ENCODE peak calls at places on chromosome 1, in six cellular contexts. One of them, this sample, is unnamed.

GRCh38 chr1:194318790-194319280 is 1132.4 kb upstream of the B3GALT2 start:
- DNase-seq in spleen: no peak
- DNase-seq in tibial artery: no peak
- DNase-seq in retinal pigment epithelial cell: no peak
- DNase-seq in GM12865: no peak
- DNase-seq in brain microvascular endothelial cell: no peak
- DNase-seq in this sample: no peak

GRCh38 chr1:94883688-94884087 is 43.2 kb downstream of the CNN3 start:
- DNase-seq in spleen: no peak
- DNase-seq in tibial artery: no peak
- DNase-seq in retinal pigment epithelial cell: no peak
- DNase-seq in GM12865: peak
- DNase-seq in brain microvascular endothelial cell: peak
- DNase-seq in this sample: peak

GRCh38 chr1:59520194-59520593 is 223.3 kb downstream of the FGGY start:
- DNase-seq in spleen: no peak
- DNase-seq in tibial artery: no peak
- DNase-seq in retinal pigment epithelial cell: no peak
- DNase-seq in GM12865: no peak
- DNase-seq in brain microvascular endothelial cell: peak
- DNase-seq in this sample: peak

GRCh38 chr1:69787151-69787550 is 219.4 kb downstream of the LRRC7 start:
- DNase-seq in spleen: peak
- DNase-seq in tibial artery: no peak
- DNase-seq in retinal pigment epithelial cell: no peak
- DNase-seq in GM12865: no peak
- DNase-seq in brain microvascular endothelial cell: no peak
- DNase-seq in this sample: no peak

GRCh38 chr1:161805399-161806197 is 39.5 kb downstream of the ATF6 start:
- DNase-seq in spleen: no peak
- DNase-seq in tibial artery: no peak
- DNase-seq in retinal pigment epithelial cell: no peak
- DNase-seq in GM12865: no peak
- DNase-seq in brain microvascular endothelial cell: no peak
- DNase-seq in this sample: no peak

GRCh38 chr1:7962011-7962335 is 462 bp downstream of the PARK7 start:
- DNase-seq in spleen: no peak
- DNase-seq in tibial artery: no peak
- DNase-seq in retinal pigment epithelial cell: no peak
- DNase-seq in GM12865: no peak
- DNase-seq in brain microvascular endothelial cell: no peak
- DNase-seq in this sample: no peak

GRCh38 chr1:234231061-234231892 is 142.0 kb upstream of the COA6 start:
- DNase-seq in spleen: no peak
- DNase-seq in tibial artery: no peak
- DNase-seq in retinal pigment epithelial cell: no peak
- DNase-seq in GM12865: no peak
- DNase-seq in brain microvascular endothelial cell: no peak
- DNase-seq in this sample: no peak

GRCh38 chr1:34612091-34612631 is 142.7 kb upstream of the GJB5 start:
- DNase-seq in spleen: no peak
- DNase-seq in tibial artery: no peak
- DNase-seq in retinal pigment epithelial cell: no peak
- DNase-seq in GM12865: no peak
- DNase-seq in brain microvascular endothelial cell: no peak
- DNase-seq in this sample: no peak

GRCh38 chr1:40421694-40422384 is 28.4 kb upstream of the ZFP69B start:
- DNase-seq in spleen: no peak
- DNase-seq in tibial artery: no peak
- DNase-seq in retinal pigment epithelial cell: no peak
- DNase-seq in GM12865: no peak
- DNase-seq in brain microvascular endothelial cell: no peak
- DNase-seq in this sample: peak

GRCh38 chr1:154726443-154726842 is 118.5 kb upstream of the ADAR start:
- DNase-seq in spleen: no peak
- DNase-seq in tibial artery: no peak
- DNase-seq in retinal pigment epithelial cell: no peak
- DNase-seq in GM12865: peak
- DNase-seq in brain microvascular endothelial cell: no peak
- DNase-seq in this sample: no peak

GRCh38 chr1:86596891-86597290 is 50.0 kb downstream of the CLCA4 start:
- DNase-seq in spleen: no peak
- DNase-seq in tibial artery: no peak
- DNase-seq in retinal pigment epithelial cell: no peak
- DNase-seq in GM12865: no peak
- DNase-seq in brain microvascular endothelial cell: no peak
- DNase-seq in this sample: no peak

GRCh38 chr1:115238336-115239147 is 99.5 kb downstream of the NGF start:
- DNase-seq in spleen: no peak
- DNase-seq in tibial artery: no peak
- DNase-seq in retinal pigment epithelial cell: no peak
- DNase-seq in GM12865: no peak
- DNase-seq in brain microvascular endothelial cell: no peak
- DNase-seq in this sample: no peak

GRCh38 chr1:206496131-206496793 is 11.1 kb upstream of the RASSF5 start:
- DNase-seq in spleen: peak
- DNase-seq in tibial artery: no peak
- DNase-seq in retinal pigment epithelial cell: no peak
- DNase-seq in GM12865: peak
- DNase-seq in brain microvascular endothelial cell: no peak
- DNase-seq in this sample: no peak

GRCh38 chr1:241612533-241613505 is 27.4 kb downstream of the CHML start:
- DNase-seq in spleen: no peak
- DNase-seq in tibial artery: no peak
- DNase-seq in retinal pigment epithelial cell: peak
- DNase-seq in GM12865: no peak
- DNase-seq in brain microvascular endothelial cell: peak
- DNase-seq in this sample: peak

GRCh38 chr1:237012789-237013383 is 8.6 kb upstream of the MT1HL1 start:
- DNase-seq in spleen: no peak
- DNase-seq in tibial artery: peak
- DNase-seq in retinal pigment epithelial cell: peak
- DNase-seq in GM12865: no peak
- DNase-seq in brain microvascular endothelial cell: peak
- DNase-seq in this sample: no peak

GRCh38 chr1:12610305-12610935 is 7.6 kb downstream of the DHRS3 start:
- DNase-seq in spleen: no peak
- DNase-seq in tibial artery: no peak
- DNase-seq in retinal pigment epithelial cell: no peak
- DNase-seq in GM12865: no peak
- DNase-seq in brain microvascular endothelial cell: no peak
- DNase-seq in this sample: peak

GRCh38 chr1:40630488-40631223 is 34.8 kb downstream of the RIMS3 start:
- DNase-seq in spleen: no peak
- DNase-seq in tibial artery: no peak
- DNase-seq in retinal pigment epithelial cell: no peak
- DNase-seq in GM12865: peak
- DNase-seq in brain microvascular endothelial cell: peak
- DNase-seq in this sample: peak

GRCh38 chr1:1483714-1484113 is 12.1 kb downstream of the ATAD3B start:
- DNase-seq in spleen: no peak
- DNase-seq in tibial artery: no peak
- DNase-seq in retinal pigment epithelial cell: no peak
- DNase-seq in GM12865: no peak
- DNase-seq in brain microvascular endothelial cell: no peak
- DNase-seq in this sample: no peak

GRCh38 chr1:218209351-218209861 is 75.7 kb upstream of the RRP15 start:
- DNase-seq in spleen: no peak
- DNase-seq in tibial artery: no peak
- DNase-seq in retinal pigment epithelial cell: peak
- DNase-seq in GM12865: no peak
- DNase-seq in brain microvascular endothelial cell: peak
- DNase-seq in this sample: peak

GRCh38 chr1:231040019-231040799 is at the start of gene FAM89A:
- DNase-seq in spleen: peak
- DNase-seq in tibial artery: peak
- DNase-seq in retinal pigment epithelial cell: no peak
- DNase-seq in GM12865: peak
- DNase-seq in brain microvascular endothelial cell: no peak
- DNase-seq in this sample: no peak

GRCh38 chr1:15756143-15757015 is 2.2 kb upstream of the FBLIM1 start:
- DNase-seq in spleen: no peak
- DNase-seq in tibial artery: no peak
- DNase-seq in retinal pigment epithelial cell: no peak
- DNase-seq in GM12865: no peak
- DNase-seq in brain microvascular endothelial cell: no peak
- DNase-seq in this sample: no peak

GRCh38 chr1:58924016-58924565 is 140.2 kb upstream of the JUN start:
- DNase-seq in spleen: no peak
- DNase-seq in tibial artery: no peak
- DNase-seq in retinal pigment epithelial cell: no peak
- DNase-seq in GM12865: no peak
- DNase-seq in brain microvascular endothelial cell: no peak
- DNase-seq in this sample: no peak

GRCh38 chr1:30381266-30381665 is 342.1 kb downstream of the MATN1 start:
- DNase-seq in spleen: peak
- DNase-seq in tibial artery: peak
- DNase-seq in retinal pigment epithelial cell: no peak
- DNase-seq in GM12865: no peak
- DNase-seq in brain microvascular endothelial cell: no peak
- DNase-seq in this sample: no peak

GRCh38 chr1:221765527-221765926 is 23.6 kb upstream of the DUSP10 start:
- DNase-seq in spleen: no peak
- DNase-seq in tibial artery: no peak
- DNase-seq in retinal pigment epithelial cell: no peak
- DNase-seq in GM12865: no peak
- DNase-seq in brain microvascular endothelial cell: no peak
- DNase-seq in this sample: peak

GRCh38 chr1:12565966-12566352 is 52.1 kb downstream of the DHRS3 start:
- DNase-seq in spleen: no peak
- DNase-seq in tibial artery: no peak
- DNase-seq in retinal pigment epithelial cell: no peak
- DNase-seq in GM12865: no peak
- DNase-seq in brain microvascular endothelial cell: no peak
- DNase-seq in this sample: no peak

GRCh38 chr1:149962039-149962647 is 25.5 kb upstream of the MTMR11 start:
- DNase-seq in spleen: no peak
- DNase-seq in tibial artery: no peak
- DNase-seq in retinal pigment epithelial cell: no peak
- DNase-seq in GM12865: peak
- DNase-seq in brain microvascular endothelial cell: peak
- DNase-seq in this sample: peak

GRCh38 chr1:40926441-40926840 is 53.1 kb upstream of the CTPS1 start:
- DNase-seq in spleen: no peak
- DNase-seq in tibial artery: no peak
- DNase-seq in retinal pigment epithelial cell: no peak
- DNase-seq in GM12865: no peak
- DNase-seq in brain microvascular endothelial cell: no peak
- DNase-seq in this sample: peak

DNA sequence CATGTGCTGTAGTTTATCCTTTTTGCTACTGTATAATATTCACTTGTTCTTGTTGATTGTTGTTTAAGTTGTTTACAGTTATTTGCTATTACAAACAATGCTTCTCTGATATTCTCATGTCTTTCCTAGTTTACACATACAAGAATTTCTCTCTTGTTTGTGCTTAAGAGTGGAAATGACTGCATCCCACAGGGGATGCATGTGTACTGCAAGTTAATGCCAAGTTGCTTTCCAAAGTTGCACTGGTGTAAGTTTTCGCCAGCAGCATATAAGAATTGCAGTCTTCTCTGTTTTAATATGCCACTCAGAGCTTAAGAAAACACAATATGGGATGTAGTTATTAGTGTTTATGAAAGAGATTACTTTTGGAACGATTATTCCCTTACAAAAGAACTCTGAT is 97.7 kb downstream of the NEK7 start:
- DNase-seq in spleen: no peak
- DNase-seq in tibial artery: no peak
- DNase-seq in retinal pigment epithelial cell: no peak
- DNase-seq in GM12865: no peak
- DNase-seq in brain microvascular endothelial cell: no peak
- DNase-seq in this sample: no peak
- TF ChIP-seq CTCF in spleen: no peak
- TF ChIP-seq CTCF in tibial artery: no peak
- TF ChIP-seq CTCF in retinal pigment epithelial cell: no peak
- TF ChIP-seq CTCF in GM12865: no peak
- TF ChIP-seq CTCF in brain microvascular endothelial cell: peak
- TF ChIP-seq CTCF in this sample: peak

GRCh38 chr1:204446413-204447111 is 34.9 kb upstream of the PPP1R15B start:
- DNase-seq in spleen: peak
- DNase-seq in tibial artery: no peak
- DNase-seq in retinal pigment epithelial cell: no peak
- DNase-seq in GM12865: peak
- DNase-seq in brain microvascular endothelial cell: peak
- DNase-seq in this sample: peak
- H3K4me3 ChIP-seq in spleen: no peak
- H3K4me3 ChIP-seq in tibial artery: no peak
- H3K4me3 ChIP-seq in retinal pigment epithelial cell: no peak
- H3K4me3 ChIP-seq in GM12865: no peak
- H3K4me3 ChIP-seq in brain microvascular endothelial cell: no peak
- H3K4me3 ChIP-seq in this sample: no peak

DNA sequence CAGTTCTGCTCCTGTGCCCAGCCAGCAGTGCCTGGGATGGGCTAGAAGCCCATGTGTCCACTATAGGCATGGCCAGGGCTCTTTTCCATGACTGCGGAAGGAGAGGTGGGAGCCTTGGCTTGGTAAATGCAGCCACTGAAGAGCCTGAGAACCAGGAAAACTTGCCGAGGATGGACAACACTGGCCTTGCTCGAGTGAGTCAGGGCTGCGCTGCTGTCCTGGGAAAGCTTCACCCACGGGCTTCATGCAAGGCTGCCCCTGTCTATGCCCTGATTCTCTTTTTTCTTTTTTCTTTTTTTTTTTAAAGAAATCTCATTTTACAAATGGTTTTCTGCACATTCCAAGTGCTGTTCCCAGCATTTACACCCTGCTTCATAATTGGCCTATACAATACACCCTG is 156.5 kb downstream of the CAMTA1 start:
- DNase-seq in spleen: no peak
- DNase-seq in tibial artery: no peak
- DNase-seq in retinal pigment epithelial cell: no peak
- DNase-seq in GM12865: no peak
- DNase-seq in brain microvascular endothelial cell: no peak
- DNase-seq in this sample: no peak
- TF ChIP-seq CTCF in spleen: no peak
- TF ChIP-seq CTCF in tibial artery: no peak
- TF ChIP-seq CTCF in retinal pigment epithelial cell: no peak
- TF ChIP-seq CTCF in GM12865: no peak
- TF ChIP-seq CTCF in brain microvascular endothelial cell: no peak
- TF ChIP-seq CTCF in this sample: no peak

DNA sequence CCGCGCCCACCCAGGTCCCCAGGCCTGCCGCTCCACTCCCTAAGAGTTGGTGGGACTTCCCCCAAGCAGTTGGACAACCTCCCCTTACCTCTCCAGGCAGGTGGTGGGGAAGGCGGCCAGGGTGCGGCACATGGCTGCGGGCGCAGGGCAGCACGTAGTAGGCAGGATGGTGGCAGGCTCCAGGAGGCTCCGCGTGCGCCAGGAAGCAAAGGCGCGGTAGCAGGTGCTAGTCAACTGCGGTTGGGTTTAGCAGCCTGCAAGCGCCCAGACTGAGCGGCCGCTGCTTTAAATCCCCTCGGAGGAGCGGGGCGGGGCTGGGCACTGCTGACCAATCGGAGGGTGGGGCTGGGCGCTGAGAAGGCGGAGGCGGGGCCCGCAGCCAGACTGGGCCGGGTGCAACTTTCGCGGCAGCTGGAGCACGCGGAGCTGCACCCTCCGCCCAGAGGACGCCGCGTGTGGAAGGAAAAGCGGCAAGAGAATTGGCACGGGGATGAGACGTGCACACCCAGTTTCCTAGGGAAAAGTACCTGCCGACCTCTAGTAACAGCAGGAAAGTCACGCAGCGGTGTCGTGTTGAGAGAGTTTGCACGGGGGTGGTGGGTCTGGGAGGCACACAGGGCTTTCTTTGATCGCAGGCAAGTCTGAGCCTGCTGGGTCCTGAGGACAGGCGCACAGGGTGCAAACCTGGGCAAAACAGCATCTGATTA is at the start of gene RGS16:
- DNase-seq in spleen: peak
- DNase-seq in tibial artery: peak
- DNase-seq in retinal pigment epithelial cell: peak
- DNase-seq in GM12865: peak
- DNase-seq in brain microvascular endothelial cell: peak
- DNase-seq in this sample: peak
- H3K4me3 ChIP-seq in spleen: peak
- H3K4me3 ChIP-seq in tibial artery: peak
- H3K4me3 ChIP-seq in retinal pigment epithelial cell: peak
- H3K4me3 ChIP-seq in GM12865: peak
- H3K4me3 ChIP-seq in brain microvascular endothelial cell: peak
- H3K4me3 ChIP-seq in this sample: peak